ENCODE peak calls at places on chromosomes 7 and 10, in five cellular contexts. I is mesenchymal stem cell, A is neuronal stem cell, P is H1, Z is H9. E is an unnamed sample.

GRCh38 chr7:87218941-87219544 is 489 bp downstream of the TMEM243 start:
- DNase-seq in I (peak; percentile 61), A (peak; percentile 14), P (peak; percentile 25), Z (peak; percentile 74), E (peak; percentile 49)

GRCh38 chr7:99419323-99420021 is 10.7 kb downstream of the BUD31 start:
- DNase-seq in I (no peak), A (no peak), P (no peak), Z (no peak), E (no peak)

GRCh38 chr7:44645696-44646095 is 39.3 kb downstream of the OGDH start:
- DNase-seq in I (no peak), A (no peak), P (no peak), Z (no peak), E (no peak)

GRCh38 chr7:4861673-4862072 is at the start of gene PAPOLB:
- DNase-seq in I (no peak), A (no peak), P (no peak), Z (no peak), E (no peak)

GRCh38 chr7:39682042-39682441 is 58.7 kb downstream of the RALA start:
- DNase-seq in I (no peak), A (no peak), P (no peak), Z (no peak), E (no peak)

GRCh38 chr10:3773465-3774017 is 11.5 kb downstream of the KLF6 start:
- DNase-seq in I (peak; percentile 90), A (no peak), P (no peak), Z (no peak), E (peak; percentile 51)

GRCh38 chr7:15972767-15973362 is 286.4 kb upstream of the MEOX2 start:
- DNase-seq in I (peak; percentile 54), A (no peak), P (no peak), Z (no peak), E (no peak)

GRCh38 chr10:110914411-110914810 is 4.6 kb downstream of the BBIP1 start:
- DNase-seq in I (no peak), A (no peak), P (no peak), Z (no peak), E (peak; percentile 63)

DNA sequence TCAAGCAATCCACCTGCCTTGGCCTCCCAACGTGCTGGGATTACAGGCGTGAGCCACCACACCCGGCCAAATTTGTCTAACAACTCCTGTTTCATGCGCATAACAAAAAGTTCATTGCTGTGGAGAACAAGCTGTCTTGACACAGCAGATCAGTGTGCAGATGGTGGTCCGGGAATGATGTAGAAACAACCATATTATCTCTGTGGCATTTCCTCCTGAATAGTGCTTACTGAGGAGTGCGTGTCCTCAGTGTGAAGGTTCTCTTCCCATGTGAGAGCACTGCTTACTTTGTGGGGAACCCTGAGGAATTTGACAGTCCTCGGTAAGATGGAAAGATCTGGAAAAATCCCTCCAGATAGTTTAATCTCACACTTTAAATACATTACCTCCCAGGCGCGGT is 30.3 kb upstream of the ZNF438 start:
- DNase-seq in I (no peak), A (no peak), P (no peak), Z (no peak), E (no peak)
- H2AK5ac ChIP-seq in I (no peak overlapping the region), A (no peak overlapping the region), P (no peak overlapping the region), Z (no peak overlapping the region), E (no peak overlapping the region)

GRCh38 chr10:87844837-87845623 is 18.3 kb downstream of the KLLN start:
- DNase-seq in I (peak; percentile 77), A (no peak), P (no peak), Z (no peak), E (peak; percentile 31)
- H2BK12ac ChIP-seq in I (peak overlapping the region; percentile 77), A (no peak overlapping the region), P (no peak overlapping the region), Z (no peak overlapping the region), E (no peak overlapping the region)

GRCh38 chr7:29806131-29806792 is at the start of gene WIPF3:
- DNase-seq in I (peak; percentile 9), A (peak; percentile 55), P (no peak), Z (peak; percentile 72), E (peak; percentile 66)
- H4K8ac ChIP-seq in I (no peak within 1 kb of the TSS), A (no peak within 1 kb of the TSS), P (peak within 1 kb of the TSS; percentile 5), Z (no peak within 1 kb of the TSS), E (no peak within 1 kb of the TSS)

GRCh38 chr10:71449026-71449425 is 52.3 kb downstream of the CDH23 start:
- DNase-seq in I (no peak), A (no peak), P (no peak), Z (no peak), E (no peak)
- H2AK5ac ChIP-seq in I (no peak overlapping the region), A (no peak overlapping the region), P (no peak overlapping the region), Z (no peak overlapping the region), E (no peak overlapping the region)

GRCh38 chr10:128456271-128456670 is 330.0 kb upstream of the MKI67 start:
- DNase-seq in I (no peak), A (no peak), P (no peak), Z (no peak), E (no peak)

GRCh38 chr10:128457136-128457535 is 330.9 kb upstream of the MKI67 start:
- DNase-seq in I (no peak), A (no peak), P (no peak), Z (no peak), E (no peak)

GRCh38 chr10:128448796-128449195 is 322.6 kb upstream of the MKI67 start:
- DNase-seq in I (no peak), A (no peak), P (no peak), Z (no peak), E (no peak)

GRCh38 chr10:128451879-128452278 is 325.7 kb upstream of the MKI67 start:
- DNase-seq in I (no peak), A (no peak), P (no peak), Z (no peak), E (no peak)
- H2BK12ac ChIP-seq in I (no peak overlapping the region), A (no peak overlapping the region), P (no peak overlapping the region), Z (no peak overlapping the region), E (no peak overlapping the region)

GRCh38 chr10:17200885-17201164 is 647 bp downstream of the TRDMT1 start:
- DNase-seq in I (peak; percentile 78), A (no peak), P (no peak), Z (no peak), E (no peak)

GRCh38 chr10:17201165-17202013 is at the start of gene TRDMT1:
- DNase-seq in I (peak; percentile 96), A (peak; percentile 96), P (peak; percentile 71), Z (peak; percentile 87), E (peak; percentile 71)

GRCh38 chr10:17200035-17200884 is 1.2 kb downstream of the TRDMT1 start:
- DNase-seq in I (peak; percentile 51), A (no peak), P (no peak), Z (no peak), E (no peak)

GRCh38 chr10:17203416-17203815 is 1.9 kb upstream of the TRDMT1 start:
- DNase-seq in I (no peak), A (no peak), P (no peak), Z (no peak), E (no peak)

GRCh38 chr10:17202506-17202905 is 1.0 kb upstream of the TRDMT1 start:
- DNase-seq in I (no peak), A (no peak), P (no peak), Z (no peak), E (no peak)
- H4K8ac ChIP-seq in I (no peak overlapping the region), A (no peak overlapping the region), P (no peak overlapping the region), Z (no peak overlapping the region), E (no peak overlapping the region)

GRCh38 chr7:134928574-134928973 is 57.7 kb upstream of the AGBL3 start:
- DNase-seq in I (no peak), A (no peak), P (no peak), Z (no peak), E (no peak)
- H2AK5ac ChIP-seq in I (no peak overlapping the region), A (no peak overlapping the region), P (no peak overlapping the region), Z (no peak overlapping the region), E (no peak overlapping the region)

DNA sequence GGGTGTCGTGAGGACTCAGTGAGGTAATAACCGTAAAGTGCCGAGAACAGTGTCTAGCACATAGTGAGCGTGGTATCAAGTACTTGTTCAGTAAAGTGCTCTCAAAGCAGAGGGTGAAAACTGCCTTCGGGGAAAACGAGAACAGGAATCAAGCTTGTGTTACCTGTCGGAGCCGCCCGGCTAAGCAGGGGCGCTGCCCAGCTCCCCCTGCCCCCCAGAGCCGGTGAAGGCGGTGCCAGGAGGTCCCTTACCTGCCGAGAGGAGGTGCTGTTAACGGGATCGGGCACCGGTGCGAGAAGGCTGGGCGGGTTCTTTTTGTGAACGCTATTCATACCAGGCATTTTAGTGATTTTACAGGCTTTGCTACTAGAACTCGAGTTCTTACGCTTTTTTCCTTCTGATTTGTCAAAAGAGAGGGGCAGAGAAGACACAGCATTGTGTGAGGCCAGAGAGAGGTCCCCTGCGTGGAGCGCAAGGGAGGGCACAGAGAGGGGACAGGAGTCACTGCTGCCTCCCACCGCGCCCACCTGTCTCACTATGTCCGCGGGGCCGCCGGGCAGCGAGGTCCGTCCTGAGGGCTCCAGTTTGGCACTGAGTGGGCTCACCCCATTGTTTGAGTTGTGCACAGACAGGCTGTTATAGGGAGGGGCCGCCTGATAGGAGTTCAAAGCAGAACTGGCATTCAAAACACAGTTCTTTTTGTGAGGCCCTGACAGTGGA is 32.5 kb upstream of the EFCAB10 start:
- DNase-seq in I (no peak), A (no peak), P (no peak), Z (no peak), E (no peak)
- H2BK12ac ChIP-seq in I (no peak overlapping the region), A (no peak overlapping the region), P (no peak overlapping the region), Z (no peak overlapping the region), E (no peak overlapping the region)

E was measured in trophoblast cell.